ENCODE peak calls at places on chromosome 20, in five cellular contexts. Y, J, W, K and P are unnamed samples.

GRCh38 chr20:51195419-51195901 is 172.6 kb upstream of the KCNG1 start:
- DNase-seq in Y (no peak), J (no peak), W (peak), K (peak), P (no peak)

GRCh38 chr20:64047968-64048401 is 1.5 kb downstream of the SOX18 start:
- DNase-seq in Y (no peak), J (peak), W (no peak), K (no peak), P (no peak)

GRCh38 chr20:51945177-51945576 is 142.9 kb upstream of the SALL4 start:
- DNase-seq in Y (no peak), J (no peak), W (no peak), K (no peak), P (no peak)

GRCh38 chr20:10558635-10559187 is 115.1 kb downstream of the JAG1 start:
- DNase-seq in Y (peak), J (no peak), W (peak), K (peak), P (peak)

GRCh38 chr20:39259010-39259803 is 297.1 kb downstream of the DHX35 start:
- DNase-seq in Y (no peak), J (peak), W (no peak), K (no peak), P (peak)

GRCh38 chr20:63835031-63835858 is 4.2 kb upstream of the ZBTB46 start:
- DNase-seq in Y (peak), J (peak), W (peak), K (no peak), P (peak)

GRCh38 chr20:49483018-49483705 is 694 bp upstream of the KCNB1 start:
- DNase-seq in Y (no peak), J (peak), W (no peak), K (no peak), P (no peak)

GRCh38 chr20:1204061-1204460 is 807 bp downstream of the C20orf202 start:
- DNase-seq in Y (no peak), J (no peak), W (no peak), K (no peak), P (no peak)

GRCh38 chr20:19920388-19921138 is 96.6 kb upstream of the NAA20 start:
- DNase-seq in Y (no peak), J (no peak), W (no peak), K (no peak), P (no peak)

GRCh38 chr20:1368448-1369199 is 24.2 kb downstream of the FKBP1A start:
- DNase-seq in Y (peak), J (no peak), W (no peak), K (no peak), P (peak)

GRCh38 chr20:49448917-49449316 is 33.6 kb downstream of the KCNB1 start:
- DNase-seq in Y (no peak), J (peak), W (no peak), K (no peak), P (no peak)

GRCh38 chr20:46814366-46815232 is 80.0 kb upstream of the EYA2 start:
- DNase-seq in Y (peak), J (peak), W (peak), K (peak), P (peak)

GRCh38 chr20:37228111-37228510 is 33.5 kb downstream of the GHRH start:
- DNase-seq in Y (peak), J (no peak), W (no peak), K (no peak), P (no peak)

GRCh38 chr20:51930775-51931174 is 128.5 kb upstream of the SALL4 start:
- DNase-seq in Y (peak), J (no peak), W (peak), K (no peak), P (peak)

GRCh38 chr20:51275816-51276215 is 252.9 kb upstream of the KCNG1 start:
- DNase-seq in Y (peak), J (no peak), W (peak), K (no peak), P (no peak)

GRCh38 chr20:23161968-23162696 is 76.0 kb upstream of the CD93 start:
- DNase-seq in Y (peak), J (peak), W (peak), K (no peak), P (peak)

GRCh38 chr20:58651823-58652605 is 931 bp downstream of the STX16 start:
- DNase-seq in Y (peak), J (peak), W (peak), K (peak), P (peak)

GRCh38 chr20:46939031-46939430 is 44.4 kb downstream of the EYA2 start:
- DNase-seq in Y (no peak), J (peak), W (no peak), K (no peak), P (peak)

GRCh38 chr20:44497761-44498160 is 22.1 kb downstream of the TTPAL start:
- DNase-seq in Y (no peak), J (no peak), W (no peak), K (no peak), P (no peak)

GRCh38 chr20:35283441-35284266 is 918 bp downstream of the EIF6 start:
- DNase-seq in Y (no peak), J (no peak), W (no peak), K (no peak), P (no peak)

GRCh38 chr20:45049438-45049837 is 51.5 kb downstream of the KCNS1 start:
- DNase-seq in Y (no peak), J (no peak), W (no peak), K (no peak), P (no peak)

GRCh38 chr20:40628877-40629276 is 60.2 kb downstream of the MAFB start:
- DNase-seq in Y (no peak), J (no peak), W (no peak), K (no peak), P (no peak)

GRCh38 chr20:1907586-1907985 is 12.4 kb downstream of the SIRPA start:
- DNase-seq in Y (peak), J (no peak), W (peak), K (no peak), P (peak)

GRCh38 chr20:725491-725890 is 42.8 kb downstream of the SLC52A3 start:
- DNase-seq in Y (no peak), J (no peak), W (no peak), K (no peak), P (no peak)

GRCh38 chr20:54929191-54929590 is 453.8 kb downstream of the DOK5 start:
- DNase-seq in Y (no peak), J (no peak), W (no peak), K (no peak), P (no peak)

GRCh38 chr20:235891-236290 is 8.8 kb downstream of the DEFB129 start:
- DNase-seq in Y (peak), J (no peak), W (no peak), K (no peak), P (peak)

GRCh38 chr20:36644032-36644712 is 1.8 kb downstream of the SLA2 start:
- DNase-seq in Y (no peak), J (no peak), W (no peak), K (peak), P (no peak)

GRCh38 chr20:41983159-41983558 is 365.0 kb upstream of the CHD6 start:
- DNase-seq in Y (no peak), J (no peak), W (no peak), K (no peak), P (no peak)

GRCh38 chr20:44460795-44461141 is 14.9 kb upstream of the TTPAL start:
- DNase-seq in Y (peak), J (no peak), W (peak), K (no peak), P (peak)

GRCh38 chr20:23159256-23159922 is 73.3 kb upstream of the CD93 start:
- DNase-seq in Y (no peak), J (peak), W (no peak), K (no peak), P (no peak)